ENCODE peak calls at places on chromosomes 13 and 19, in seven cellular contexts. V is astrocyte of the spinal cord; K is left ventricle myocardium superior; B is mammary epithelial cell; X is naive thymus-derived CD4-positive, alpha-beta T cell; G is tibial nerve; J is stimulated activated CD4-positive, alpha-beta T cell treated with anti-CD3 and anti-CD28 coated beads, Interleukin-15, amount 100 ng/mL, for 48 hours. S is an unnamed sample.

GRCh38 chr19:7492142-7493055 is 3.6 kb upstream of the PEX11G start:
- DNase-seq in V (no peak), K (no peak), B (peak), X (no peak), G (no peak), J (peak), S (no peak)

GRCh38 chr19:50191270-50191669 is 12.2 kb upstream of the MYH14 start:
- DNase-seq in V (no peak), K (no peak), B (no peak), X (no peak), G (no peak), J (no peak), S (no peak)

GRCh38 chr13:109479991-109480696 is 306.2 kb downstream of the IRS2 start:
- DNase-seq in V (no peak), K (no peak), B (peak), X (no peak), G (no peak), J (no peak), S (no peak)

GRCh38 chr19:46221981-46222610 is 7.4 kb upstream of the IGFL1 start:
- DNase-seq in V (peak), K (peak), B (peak), X (no peak), G (peak), J (no peak), S (no peak)

GRCh38 chr19:41537789-41538188 is 38.2 kb upstream of the CEACAM21 start:
- DNase-seq in V (peak), K (no peak), B (peak), X (no peak), G (no peak), J (no peak), S (no peak)

GRCh38 chr19:18669883-18670282 is 13.6 kb upstream of the CRTC1 start:
- DNase-seq in V (no peak), K (no peak), B (no peak), X (no peak), G (no peak), J (no peak), S (no peak)

GRCh38 chr13:95337597-95337996 is 36.3 kb upstream of the ABCC4 start:
- DNase-seq in V (no peak), K (no peak), B (no peak), X (no peak), G (no peak), J (no peak), S (no peak)

GRCh38 chr19:5339470-5339949 is 1.1 kb downstream of the PTPRS start:
- DNase-seq in V (no peak), K (peak), B (no peak), X (no peak), G (no peak), J (no peak), S (no peak)

GRCh38 chr19:39827216-39827615 is 6.7 kb downstream of the DYRK1B start:
- DNase-seq in V (no peak), K (no peak), B (no peak), X (no peak), G (no peak), J (no peak), S (no peak)

GRCh38 chr13:41065098-41065497 is 3.8 kb downstream of the WBP4 start:
- DNase-seq in V (peak), K (no peak), B (no peak), X (no peak), G (no peak), J (no peak), S (no peak)

GRCh38 chr19:57559008-57559403 is 657 bp downstream of the ZNF550 start:
- DNase-seq in V (no peak), K (peak), B (peak), X (peak), G (no peak), J (no peak), S (peak)

GRCh38 chr13:23672616-23673015 is 102.4 kb downstream of the TNFRSF19 start:
- DNase-seq in V (peak), K (peak), B (no peak), X (no peak), G (no peak), J (no peak), S (no peak)

GRCh38 chr13:63696055-63696454 is 2280.4 kb upstream of the PCDH20 start:
- DNase-seq in V (peak), K (no peak), B (no peak), X (no peak), G (no peak), J (no peak), S (no peak)

GRCh38 chr13:86633346-86633745 is 834.1 kb upstream of the SLITRK6 start:
- DNase-seq in V (no peak), K (no peak), B (no peak), X (no peak), G (no peak), J (no peak), S (no peak)

GRCh38 chr13:48533207-48533499 is 273 bp upstream of the RCBTB2 start:
- DNase-seq in V (no peak), K (no peak), B (no peak), X (no peak), G (no peak), J (no peak), S (no peak)

GRCh38 chr13:99056381-99057014 is 78.6 kb upstream of the DOCK9 start:
- DNase-seq in V (no peak), K (no peak), B (peak), X (no peak), G (no peak), J (no peak), S (no peak)

GRCh38 chr19:651991-652390 is 11.0 kb downstream of the RNF126 start:
- DNase-seq in V (no peak), K (no peak), B (no peak), X (no peak), G (no peak), J (no peak), S (no peak)

GRCh38 chr19:54650108-54650666 is 12.6 kb upstream of the LILRB4 start:
- DNase-seq in V (no peak), K (no peak), B (no peak), X (no peak), G (no peak), J (no peak), S (no peak)

GRCh38 chr19:5967994-5968430 is 9.9 kb downstream of the RANBP3 start:
- DNase-seq in V (peak), K (peak), B (peak), X (peak), G (peak), J (peak), S (peak)

GRCh38 chr13:22945321-22946226 is 235.2 kb upstream of the SGCG start:
- DNase-seq in V (no peak), K (no peak), B (no peak), X (no peak), G (no peak), J (no peak), S (no peak)

GRCh38 chr13:30735025-30735967 is at the start of gene ALOX5AP:
- DNase-seq in V (no peak), K (no peak), B (no peak), X (peak), G (no peak), J (no peak), S (peak)

GRCh38 chr19:39917561-39918182 is 16.8 kb downstream of the FCGBP start:
- DNase-seq in V (no peak), K (no peak), B (no peak), X (no peak), G (no peak), J (no peak), S (no peak)

S was measured in GM10248.